ENCODE peak calls at places on chromosomes 6 and 20, in ten cellular contexts. One of them, this sample, is unnamed.

GRCh38 chr6:41713161-41713649 is 22.2 kb downstream of the TFEB start:
- DNase-seq in stimulated activated naive CD8-positive, alpha-beta T cell treated with anti-CD3 and anti-CD28 coated beads, Interleukin-15, amount 100 ng/mL, for 72 hours: no peak
- DNase-seq in HS-5: no peak
- DNase-seq in foreskin fibroblast: peak
- DNase-seq in heart left ventricle: peak
- DNase-seq in ACHN: peak
- DNase-seq in NCI-H345: no peak
- DNase-seq in PC-3: peak
- DNase-seq in lower lobe of right lung: peak
- DNase-seq in iPS DF 6.9: no peak
- DNase-seq in this sample: peak

GRCh38 chr6:14506656-14507242 is 389.2 kb downstream of the CD83 start:
- DNase-seq in stimulated activated naive CD8-positive, alpha-beta T cell treated with anti-CD3 and anti-CD28 coated beads, Interleukin-15, amount 100 ng/mL, for 72 hours: no peak
- DNase-seq in HS-5: no peak
- DNase-seq in foreskin fibroblast: no peak
- DNase-seq in heart left ventricle: no peak
- DNase-seq in ACHN: no peak
- DNase-seq in NCI-H345: no peak
- DNase-seq in PC-3: no peak
- DNase-seq in lower lobe of right lung: no peak
- DNase-seq in iPS DF 6.9: no peak
- DNase-seq in this sample: no peak

GRCh38 chr6:168013250-168013915 is 15.9 kb downstream of the KIF25 start:
- DNase-seq in stimulated activated naive CD8-positive, alpha-beta T cell treated with anti-CD3 and anti-CD28 coated beads, Interleukin-15, amount 100 ng/mL, for 72 hours: no peak
- DNase-seq in HS-5: no peak
- DNase-seq in foreskin fibroblast: no peak
- DNase-seq in heart left ventricle: no peak
- DNase-seq in ACHN: no peak
- DNase-seq in NCI-H345: no peak
- DNase-seq in PC-3: no peak
- DNase-seq in lower lobe of right lung: peak
- DNase-seq in iPS DF 6.9: no peak
- DNase-seq in this sample: no peak

GRCh38 chr6:136525586-136526195 is 24.5 kb downstream of the MAP7 start:
- DNase-seq in stimulated activated naive CD8-positive, alpha-beta T cell treated with anti-CD3 and anti-CD28 coated beads, Interleukin-15, amount 100 ng/mL, for 72 hours: no peak
- DNase-seq in HS-5: no peak
- DNase-seq in foreskin fibroblast: peak
- DNase-seq in heart left ventricle: no peak
- DNase-seq in ACHN: no peak
- DNase-seq in NCI-H345: peak
- DNase-seq in PC-3: no peak
- DNase-seq in lower lobe of right lung: no peak
- DNase-seq in iPS DF 6.9: no peak
- DNase-seq in this sample: no peak

GRCh38 chr6:43897571-43898302 is 127.7 kb downstream of the VEGFA start:
- DNase-seq in stimulated activated naive CD8-positive, alpha-beta T cell treated with anti-CD3 and anti-CD28 coated beads, Interleukin-15, amount 100 ng/mL, for 72 hours: no peak
- DNase-seq in HS-5: no peak
- DNase-seq in foreskin fibroblast: no peak
- DNase-seq in heart left ventricle: no peak
- DNase-seq in ACHN: no peak
- DNase-seq in NCI-H345: no peak
- DNase-seq in PC-3: no peak
- DNase-seq in lower lobe of right lung: no peak
- DNase-seq in iPS DF 6.9: no peak
- DNase-seq in this sample: peak

GRCh38 chr6:4805553-4806307 is 29.5 kb downstream of the CDYL start:
- DNase-seq in stimulated activated naive CD8-positive, alpha-beta T cell treated with anti-CD3 and anti-CD28 coated beads, Interleukin-15, amount 100 ng/mL, for 72 hours: no peak
- DNase-seq in HS-5: no peak
- DNase-seq in foreskin fibroblast: peak
- DNase-seq in heart left ventricle: peak
- DNase-seq in ACHN: peak
- DNase-seq in NCI-H345: peak
- DNase-seq in PC-3: peak
- DNase-seq in lower lobe of right lung: peak
- DNase-seq in iPS DF 6.9: no peak
- DNase-seq in this sample: peak

GRCh38 chr6:30219244-30219643 is 6.0 kb upstream of the TRIM26 start:
- DNase-seq in stimulated activated naive CD8-positive, alpha-beta T cell treated with anti-CD3 and anti-CD28 coated beads, Interleukin-15, amount 100 ng/mL, for 72 hours: peak
- DNase-seq in HS-5: no peak
- DNase-seq in foreskin fibroblast: peak
- DNase-seq in heart left ventricle: peak
- DNase-seq in ACHN: peak
- DNase-seq in NCI-H345: peak
- DNase-seq in PC-3: peak
- DNase-seq in lower lobe of right lung: no peak
- DNase-seq in iPS DF 6.9: no peak
- DNase-seq in this sample: no peak

GRCh38 chr20:15528386-15529111 is 1044.7 kb downstream of the KIF16B start:
- DNase-seq in stimulated activated naive CD8-positive, alpha-beta T cell treated with anti-CD3 and anti-CD28 coated beads, Interleukin-15, amount 100 ng/mL, for 72 hours: no peak
- DNase-seq in HS-5: no peak
- DNase-seq in foreskin fibroblast: no peak
- DNase-seq in heart left ventricle: no peak
- DNase-seq in ACHN: no peak
- DNase-seq in NCI-H345: no peak
- DNase-seq in PC-3: no peak
- DNase-seq in lower lobe of right lung: no peak
- DNase-seq in iPS DF 6.9: no peak
- DNase-seq in this sample: no peak

GRCh38 chr6:11050735-11051134 is 6.6 kb upstream of the ELOVL2 start:
- DNase-seq in stimulated activated naive CD8-positive, alpha-beta T cell treated with anti-CD3 and anti-CD28 coated beads, Interleukin-15, amount 100 ng/mL, for 72 hours: no peak
- DNase-seq in HS-5: no peak
- DNase-seq in foreskin fibroblast: no peak
- DNase-seq in heart left ventricle: no peak
- DNase-seq in ACHN: no peak
- DNase-seq in NCI-H345: no peak
- DNase-seq in PC-3: peak
- DNase-seq in lower lobe of right lung: no peak
- DNase-seq in iPS DF 6.9: no peak
- DNase-seq in this sample: no peak

GRCh38 chr6:16402501-16402900 is 164.1 kb downstream of the GMPR start:
- DNase-seq in stimulated activated naive CD8-positive, alpha-beta T cell treated with anti-CD3 and anti-CD28 coated beads, Interleukin-15, amount 100 ng/mL, for 72 hours: no peak
- DNase-seq in HS-5: no peak
- DNase-seq in foreskin fibroblast: peak
- DNase-seq in heart left ventricle: no peak
- DNase-seq in ACHN: no peak
- DNase-seq in NCI-H345: no peak
- DNase-seq in PC-3: no peak
- DNase-seq in lower lobe of right lung: no peak
- DNase-seq in iPS DF 6.9: no peak
- DNase-seq in this sample: no peak

GRCh38 chr20:63500902-63501817 is 2.3 kb upstream of the EEF1A2 start:
- DNase-seq in stimulated activated naive CD8-positive, alpha-beta T cell treated with anti-CD3 and anti-CD28 coated beads, Interleukin-15, amount 100 ng/mL, for 72 hours: no peak
- DNase-seq in HS-5: no peak
- DNase-seq in foreskin fibroblast: no peak
- DNase-seq in heart left ventricle: peak
- DNase-seq in ACHN: no peak
- DNase-seq in NCI-H345: no peak
- DNase-seq in PC-3: no peak
- DNase-seq in lower lobe of right lung: peak
- DNase-seq in iPS DF 6.9: no peak
- DNase-seq in this sample: no peak

GRCh38 chr6:54847799-54848597 is 1.4 kb downstream of the FAM83B start:
- DNase-seq in stimulated activated naive CD8-positive, alpha-beta T cell treated with anti-CD3 and anti-CD28 coated beads, Interleukin-15, amount 100 ng/mL, for 72 hours: no peak
- DNase-seq in HS-5: peak
- DNase-seq in foreskin fibroblast: peak
- DNase-seq in heart left ventricle: no peak
- DNase-seq in ACHN: no peak
- DNase-seq in NCI-H345: no peak
- DNase-seq in PC-3: peak
- DNase-seq in lower lobe of right lung: no peak
- DNase-seq in iPS DF 6.9: no peak
- DNase-seq in this sample: no peak

GRCh38 chr6:56450882-56451739 is 191.6 kb downstream of the DST start:
- DNase-seq in stimulated activated naive CD8-positive, alpha-beta T cell treated with anti-CD3 and anti-CD28 coated beads, Interleukin-15, amount 100 ng/mL, for 72 hours: no peak
- DNase-seq in HS-5: no peak
- DNase-seq in foreskin fibroblast: peak
- DNase-seq in heart left ventricle: peak
- DNase-seq in ACHN: no peak
- DNase-seq in NCI-H345: no peak
- DNase-seq in PC-3: no peak
- DNase-seq in lower lobe of right lung: no peak
- DNase-seq in iPS DF 6.9: no peak
- DNase-seq in this sample: no peak

GRCh38 chr6:24721461-24722215 is 2.7 kb upstream of the C6orf62 start:
- DNase-seq in stimulated activated naive CD8-positive, alpha-beta T cell treated with anti-CD3 and anti-CD28 coated beads, Interleukin-15, amount 100 ng/mL, for 72 hours: no peak
- DNase-seq in HS-5: no peak
- DNase-seq in foreskin fibroblast: no peak
- DNase-seq in heart left ventricle: peak
- DNase-seq in ACHN: no peak
- DNase-seq in NCI-H345: peak
- DNase-seq in PC-3: no peak
- DNase-seq in lower lobe of right lung: no peak
- DNase-seq in iPS DF 6.9: no peak
- DNase-seq in this sample: peak

GRCh38 chr20:32945710-32946221 is 58.5 kb downstream of the SUN5 start:
- DNase-seq in stimulated activated naive CD8-positive, alpha-beta T cell treated with anti-CD3 and anti-CD28 coated beads, Interleukin-15, amount 100 ng/mL, for 72 hours: no peak
- DNase-seq in HS-5: no peak
- DNase-seq in foreskin fibroblast: peak
- DNase-seq in heart left ventricle: no peak
- DNase-seq in ACHN: peak
- DNase-seq in NCI-H345: no peak
- DNase-seq in PC-3: peak
- DNase-seq in lower lobe of right lung: no peak
- DNase-seq in iPS DF 6.9: no peak
- DNase-seq in this sample: no peak

This sample was measured in right lobe of liver.